ENCODE peak calls at places on chromosomes 13 and 19, in nine cellular contexts. One of them, this sample, is unnamed.

GRCh38 chr19:31307270-31307669 is 42.0 kb downstream of the TSHZ3 start:
- DNase-seq in SHP77: no peak
- DNase-seq in H54: no peak
- DNase-seq in WTC11: no peak
- DNase-seq in stimulated activated CD4-positive, alpha-beta T cell treated with anti-CD3 and anti-CD28 coated beads, Interleukin-1b, Interleukin-23, amount 100 ng/mL, for 1 hour: no peak
- DNase-seq in activated naive CD4-positive, alpha-beta T cell: no peak
- DNase-seq in T-helper 2 cell: no peak
- DNase-seq in AG04450: no peak
- DNase-seq in activated T-cell treated with anti-CD3 and anti-CD28 coated beads for 1 hour: no peak
- DNase-seq in this sample: no peak

GRCh38 chr13:82963466-82963865 is 918.8 kb downstream of the SLITRK1 start:
- DNase-seq in SHP77: no peak
- DNase-seq in H54: no peak
- DNase-seq in WTC11: no peak
- DNase-seq in stimulated activated CD4-positive, alpha-beta T cell treated with anti-CD3 and anti-CD28 coated beads, Interleukin-1b, Interleukin-23, amount 100 ng/mL, for 1 hour: no peak
- DNase-seq in activated naive CD4-positive, alpha-beta T cell: no peak
- DNase-seq in T-helper 2 cell: no peak
- DNase-seq in AG04450: no peak
- DNase-seq in activated T-cell treated with anti-CD3 and anti-CD28 coated beads for 1 hour: no peak
- DNase-seq in this sample: no peak

GRCh38 chr19:33476151-33476707 is 45.4 kb downstream of the PEPD start:
- DNase-seq in SHP77: no peak
- DNase-seq in H54: no peak
- DNase-seq in WTC11: peak; percentile 3
- DNase-seq in stimulated activated CD4-positive, alpha-beta T cell treated with anti-CD3 and anti-CD28 coated beads, Interleukin-1b, Interleukin-23, amount 100 ng/mL, for 1 hour: no peak
- DNase-seq in activated naive CD4-positive, alpha-beta T cell: no peak
- DNase-seq in T-helper 2 cell: no peak
- DNase-seq in AG04450: no peak
- DNase-seq in activated T-cell treated with anti-CD3 and anti-CD28 coated beads for 1 hour: no peak
- DNase-seq in this sample: no peak

GRCh38 chr13:98173431-98173921 is 3.6 kb downstream of the RNF113B start:
- DNase-seq in SHP77: no peak
- DNase-seq in H54: peak; percentile 46
- DNase-seq in WTC11: no peak
- DNase-seq in stimulated activated CD4-positive, alpha-beta T cell treated with anti-CD3 and anti-CD28 coated beads, Interleukin-1b, Interleukin-23, amount 100 ng/mL, for 1 hour: no peak
- DNase-seq in activated naive CD4-positive, alpha-beta T cell: no peak
- DNase-seq in T-helper 2 cell: no peak
- DNase-seq in AG04450: peak; percentile 95
- DNase-seq in activated T-cell treated with anti-CD3 and anti-CD28 coated beads for 1 hour: no peak
- DNase-seq in this sample: no peak

GRCh38 chr19:40565910-40566495 is 10.7 kb upstream of the SHKBP1 start:
- DNase-seq in SHP77: peak; percentile 12
- DNase-seq in H54: no peak
- DNase-seq in WTC11: no peak
- DNase-seq in stimulated activated CD4-positive, alpha-beta T cell treated with anti-CD3 and anti-CD28 coated beads, Interleukin-1b, Interleukin-23, amount 100 ng/mL, for 1 hour: no peak
- DNase-seq in activated naive CD4-positive, alpha-beta T cell: no peak
- DNase-seq in T-helper 2 cell: no peak
- DNase-seq in AG04450: no peak
- DNase-seq in activated T-cell treated with anti-CD3 and anti-CD28 coated beads for 1 hour: no peak
- DNase-seq in this sample: no peak

GRCh38 chr19:51421229-51422052 is 4.0 kb upstream of the SIGLEC10 start:
- DNase-seq in SHP77: no peak
- DNase-seq in H54: no peak
- DNase-seq in WTC11: peak; percentile 24
- DNase-seq in stimulated activated CD4-positive, alpha-beta T cell treated with anti-CD3 and anti-CD28 coated beads, Interleukin-1b, Interleukin-23, amount 100 ng/mL, for 1 hour: no peak
- DNase-seq in activated naive CD4-positive, alpha-beta T cell: no peak
- DNase-seq in T-helper 2 cell: no peak
- DNase-seq in AG04450: no peak
- DNase-seq in activated T-cell treated with anti-CD3 and anti-CD28 coated beads for 1 hour: no peak
- DNase-seq in this sample: no peak

GRCh38 chr19:55479451-55480230 is 3.2 kb downstream of the ZNF628 start:
- DNase-seq in SHP77: no peak
- DNase-seq in H54: no peak
- DNase-seq in WTC11: no peak
- DNase-seq in stimulated activated CD4-positive, alpha-beta T cell treated with anti-CD3 and anti-CD28 coated beads, Interleukin-1b, Interleukin-23, amount 100 ng/mL, for 1 hour: no peak
- DNase-seq in activated naive CD4-positive, alpha-beta T cell: no peak
- DNase-seq in T-helper 2 cell: no peak
- DNase-seq in AG04450: no peak
- DNase-seq in activated T-cell treated with anti-CD3 and anti-CD28 coated beads for 1 hour: no peak
- DNase-seq in this sample: no peak

GRCh38 chr19:7326105-7326877 is 22.4 kb upstream of the ARHGEF18 start:
- DNase-seq in SHP77: no peak
- DNase-seq in H54: no peak
- DNase-seq in WTC11: peak; percentile 80
- DNase-seq in stimulated activated CD4-positive, alpha-beta T cell treated with anti-CD3 and anti-CD28 coated beads, Interleukin-1b, Interleukin-23, amount 100 ng/mL, for 1 hour: no peak
- DNase-seq in activated naive CD4-positive, alpha-beta T cell: no peak
- DNase-seq in T-helper 2 cell: no peak
- DNase-seq in AG04450: no peak
- DNase-seq in activated T-cell treated with anti-CD3 and anti-CD28 coated beads for 1 hour: no peak
- DNase-seq in this sample: no peak

GRCh38 chr19:11539495-11540365 is 1.1 kb downstream of the CNN1 start:
- DNase-seq in SHP77: no peak
- DNase-seq in H54: no peak
- DNase-seq in WTC11: peak; percentile 38
- DNase-seq in stimulated activated CD4-positive, alpha-beta T cell treated with anti-CD3 and anti-CD28 coated beads, Interleukin-1b, Interleukin-23, amount 100 ng/mL, for 1 hour: no peak
- DNase-seq in activated naive CD4-positive, alpha-beta T cell: no peak
- DNase-seq in T-helper 2 cell: no peak
- DNase-seq in AG04450: no peak
- DNase-seq in activated T-cell treated with anti-CD3 and anti-CD28 coated beads for 1 hour: no peak
- DNase-seq in this sample: no peak

GRCh38 chr19:12090807-12091206 is 26.3 kb downstream of the ZNF844 start:
- DNase-seq in SHP77: peak; percentile 25
- DNase-seq in H54: peak; percentile 19
- DNase-seq in WTC11: peak; percentile 75
- DNase-seq in stimulated activated CD4-positive, alpha-beta T cell treated with anti-CD3 and anti-CD28 coated beads, Interleukin-1b, Interleukin-23, amount 100 ng/mL, for 1 hour: peak; percentile 47
- DNase-seq in activated naive CD4-positive, alpha-beta T cell: peak; percentile 30
- DNase-seq in T-helper 2 cell: peak; percentile 37
- DNase-seq in AG04450: peak; percentile 11
- DNase-seq in activated T-cell treated with anti-CD3 and anti-CD28 coated beads for 1 hour: peak; percentile 51
- DNase-seq in this sample: no peak

GRCh38 chr13:46577656-46578589 is 25.0 kb downstream of the LRCH1 start:
- DNase-seq in SHP77: no peak
- DNase-seq in H54: no peak
- DNase-seq in WTC11: no peak
- DNase-seq in stimulated activated CD4-positive, alpha-beta T cell treated with anti-CD3 and anti-CD28 coated beads, Interleukin-1b, Interleukin-23, amount 100 ng/mL, for 1 hour: no peak
- DNase-seq in activated naive CD4-positive, alpha-beta T cell: no peak
- DNase-seq in T-helper 2 cell: no peak
- DNase-seq in AG04450: no peak
- DNase-seq in activated T-cell treated with anti-CD3 and anti-CD28 coated beads for 1 hour: no peak
- DNase-seq in this sample: no peak

GRCh38 chr19:3784607-3785463 is 1.3 kb downstream of the MATK start:
- DNase-seq in SHP77: no peak
- DNase-seq in H54: peak; percentile 96
- DNase-seq in WTC11: no peak
- DNase-seq in stimulated activated CD4-positive, alpha-beta T cell treated with anti-CD3 and anti-CD28 coated beads, Interleukin-1b, Interleukin-23, amount 100 ng/mL, for 1 hour: no peak
- DNase-seq in activated naive CD4-positive, alpha-beta T cell: no peak
- DNase-seq in T-helper 2 cell: no peak
- DNase-seq in AG04450: no peak
- DNase-seq in activated T-cell treated with anti-CD3 and anti-CD28 coated beads for 1 hour: no peak
- DNase-seq in this sample: no peak

GRCh38 chr19:10639836-10640235 is 14.3 kb upstream of the ILF3 start:
- DNase-seq in SHP77: no peak
- DNase-seq in H54: no peak
- DNase-seq in WTC11: no peak
- DNase-seq in stimulated activated CD4-positive, alpha-beta T cell treated with anti-CD3 and anti-CD28 coated beads, Interleukin-1b, Interleukin-23, amount 100 ng/mL, for 1 hour: no peak
- DNase-seq in activated naive CD4-positive, alpha-beta T cell: no peak
- DNase-seq in T-helper 2 cell: no peak
- DNase-seq in AG04450: no peak
- DNase-seq in activated T-cell treated with anti-CD3 and anti-CD28 coated beads for 1 hour: no peak
- DNase-seq in this sample: no peak

GRCh38 chr13:113155982-113156655 is 2.3 kb upstream of the PROZ start:
- DNase-seq in SHP77: no peak
- DNase-seq in H54: no peak
- DNase-seq in WTC11: no peak
- DNase-seq in stimulated activated CD4-positive, alpha-beta T cell treated with anti-CD3 and anti-CD28 coated beads, Interleukin-1b, Interleukin-23, amount 100 ng/mL, for 1 hour: no peak
- DNase-seq in activated naive CD4-positive, alpha-beta T cell: no peak
- DNase-seq in T-helper 2 cell: no peak
- DNase-seq in AG04450: no peak
- DNase-seq in activated T-cell treated with anti-CD3 and anti-CD28 coated beads for 1 hour: no peak
- DNase-seq in this sample: no peak

GRCh38 chr13:95035311-95036109 is 265.7 kb downstream of the ABCC4 start:
- DNase-seq in SHP77: no peak
- DNase-seq in H54: no peak
- DNase-seq in WTC11: no peak
- DNase-seq in stimulated activated CD4-positive, alpha-beta T cell treated with anti-CD3 and anti-CD28 coated beads, Interleukin-1b, Interleukin-23, amount 100 ng/mL, for 1 hour: no peak
- DNase-seq in activated naive CD4-positive, alpha-beta T cell: no peak
- DNase-seq in T-helper 2 cell: no peak
- DNase-seq in AG04450: no peak
- DNase-seq in activated T-cell treated with anti-CD3 and anti-CD28 coated beads for 1 hour: no peak
- DNase-seq in this sample: no peak

GRCh38 chr19:6087074-6087506 is 23.2 kb downstream of the RFX2 start:
- DNase-seq in SHP77: peak; percentile 29
- DNase-seq in H54: no peak
- DNase-seq in WTC11: no peak
- DNase-seq in stimulated activated CD4-positive, alpha-beta T cell treated with anti-CD3 and anti-CD28 coated beads, Interleukin-1b, Interleukin-23, amount 100 ng/mL, for 1 hour: no peak
- DNase-seq in activated naive CD4-positive, alpha-beta T cell: no peak
- DNase-seq in T-helper 2 cell: no peak
- DNase-seq in AG04450: no peak
- DNase-seq in activated T-cell treated with anti-CD3 and anti-CD28 coated beads for 1 hour: no peak
- DNase-seq in this sample: no peak

GRCh38 chr13:100657881-100658315 is 16.7 kb downstream of the TMTC4 start:
- DNase-seq in SHP77: no peak
- DNase-seq in H54: no peak
- DNase-seq in WTC11: no peak
- DNase-seq in stimulated activated CD4-positive, alpha-beta T cell treated with anti-CD3 and anti-CD28 coated beads, Interleukin-1b, Interleukin-23, amount 100 ng/mL, for 1 hour: no peak
- DNase-seq in activated naive CD4-positive, alpha-beta T cell: no peak
- DNase-seq in T-helper 2 cell: no peak
- DNase-seq in AG04450: no peak
- DNase-seq in activated T-cell treated with anti-CD3 and anti-CD28 coated beads for 1 hour: no peak
- DNase-seq in this sample: no peak

GRCh38 chr13:102597029-102598015 is 536 bp downstream of the TPP2 start:
- DNase-seq in SHP77: no peak
- DNase-seq in H54: peak; percentile 18
- DNase-seq in WTC11: no peak
- DNase-seq in stimulated activated CD4-positive, alpha-beta T cell treated with anti-CD3 and anti-CD28 coated beads, Interleukin-1b, Interleukin-23, amount 100 ng/mL, for 1 hour: no peak
- DNase-seq in activated naive CD4-positive, alpha-beta T cell: no peak
- DNase-seq in T-helper 2 cell: peak; percentile 17
- DNase-seq in AG04450: no peak
- DNase-seq in activated T-cell treated with anti-CD3 and anti-CD28 coated beads for 1 hour: peak; percentile 5
- DNase-seq in this sample: no peak